ENCODE peak calls at places on chromosomes 4 and X, in seven cellular contexts. M is cardiac muscle cell; G is spleen; Z is naive thymus-derived CD8-positive, alpha-beta T cell; Q is HEK293T; D is H9; J is EH. S is an unnamed sample.

GRCh38 chr4:4779486-4779885 is 80.0 kb upstream of the MSX1 start:
- DNase-seq in D (no peak), M (no peak), Z (no peak), J (no peak), G (no peak), Q (no peak), S (no peak)

GRCh38 chrX:1262369-1262768 is 6.2 kb upstream of the CSF2RA start:
- DNase-seq in G (peak; percentile 6), Z (no peak), Q (no peak), M (no peak), D (peak; percentile 47), J (no peak), S (no peak)

GRCh38 chr4:154578919-154579318 is 11.6 kb downstream of the FGA start:
- DNase-seq in M (no peak), J (no peak), Q (no peak), Z (no peak), D (no peak), G (no peak), S (no peak)

GRCh38 chr4:151408630-151409469 is at the start of gene FHIP1A:
- DNase-seq in G (peak; percentile 93), D (peak; percentile 94), M (peak; percentile 51), Z (peak; percentile 88), J (peak; percentile 70), Q (peak; percentile 88), S (peak; percentile 84)

GRCh38 chr4:76087007-76087769 is 12.7 kb downstream of the ART3 start:
- DNase-seq in Z (no peak), Q (peak; percentile 69), J (peak; percentile 60), G (no peak), D (peak; percentile 78), M (peak; percentile 80), S (peak; percentile 16)

GRCh38 chrX:154546354-154547244 is at the start of gene G6PD:
- DNase-seq in J (peak; percentile 75), M (peak; percentile 77), Q (peak; percentile 96), G (peak; percentile 96), Z (peak; percentile 84), D (peak; percentile 76), S (peak; percentile 66)

GRCh38 chr4:85411386-85411785 is 63.6 kb upstream of the ARHGAP24 start:
- DNase-seq in M (no peak), Z (no peak), G (no peak), J (no peak), D (no peak), Q (no peak), S (no peak)

GRCh38 chr4:2663275-2663674 is 92.9 kb downstream of the TNIP2 start:
- DNase-seq in M (peak; percentile 32), D (no peak), Z (no peak), G (no peak), J (no peak), Q (no peak), S (no peak)

GRCh38 chr4:8577046-8577445 is 3.1 kb upstream of the GPR78 start:
- DNase-seq in G (peak; percentile 20), D (no peak), Q (no peak), Z (no peak), J (no peak), M (no peak), S (no peak)

GRCh38 chr4:179585761-179586160 is 2143.5 kb upstream of the AGA start:
- DNase-seq in D (no peak), Z (no peak), G (no peak), Q (no peak), J (no peak), M (no peak), S (no peak)

GRCh38 chr4:115113382-115114106 is at the start of gene NDST4:
- DNase-seq in Q (peak; percentile 47), D (no peak), M (peak; percentile 5), G (no peak), J (peak; percentile 2), Z (no peak), S (peak; percentile 82)

GRCh38 chr4:148770377-148770776 is 328.2 kb upstream of the NR3C2 start:
- DNase-seq in G (no peak), Z (no peak), J (no peak), M (no peak), Q (no peak), D (no peak), S (no peak)

GRCh38 chrX:552496-552895 is 78.1 kb upstream of the SHOX start:
- DNase-seq in Z (no peak), Q (no peak), D (no peak), G (no peak), J (no peak), M (no peak), S (no peak)

GRCh38 chr4:56986192-56986591 is 7.5 kb downstream of the POLR2B start:
- DNase-seq in D (no peak), Z (no peak), G (no peak), J (no peak), Q (no peak), M (peak; percentile 8), S (no peak)

GRCh38 chr4:185792384-185793146 is 19.4 kb downstream of the SORBS2 start:
- DNase-seq in G (no peak), J (peak; percentile 98), Z (no peak), M (peak; percentile 95), Q (no peak), D (no peak), S (peak; percentile 83)

GRCh38 chr4:105951198-105951597 is 55.9 kb downstream of the NPNT start:
- DNase-seq in M (peak; percentile 69), J (peak; percentile 64), Q (no peak), Z (no peak), G (no peak), D (no peak), S (no peak)

GRCh38 chrX:7647826-7648225 is 195.1 kb upstream of the VCX start:
- DNase-seq in G (no peak), M (no peak), Q (no peak), D (no peak), J (no peak), Z (no peak), S (no peak)

GRCh38 chr4:149370002-149370401 is 445.6 kb downstream of the IQCM start:
- DNase-seq in J (no peak), D (no peak), M (no peak), G (no peak), Q (no peak), Z (no peak), S (no peak)

GRCh38 chr4:48243429-48243828 is 26.2 kb downstream of the TEC start:
- DNase-seq in Z (no peak), G (no peak), Q (no peak), D (no peak), M (no peak), J (no peak), S (no peak)

GRCh38 chrX:150934453-150934852 is 36.0 kb upstream of the CD99L2 start:
- DNase-seq in M (peak; percentile 36), D (peak; percentile 81), Q (no peak), G (no peak), Z (no peak), J (peak; percentile 76), S (peak; percentile 15)

GRCh38 chrX:1281511-1281910 is 12.9 kb downstream of the CSF2RA start:
- DNase-seq in J (peak; percentile 89), Q (no peak), M (no peak), Z (no peak), D (no peak), G (no peak), S (no peak)

GRCh38 chr4:87109121-87109520 is 111.3 kb downstream of the KLHL8 start:
- DNase-seq in J (no peak), M (no peak), Q (no peak), G (no peak), Z (no peak), D (no peak), S (no peak)